ENCODE peak calls at places on chromosomes 5 and 9, in six cellular contexts. One of them, this sample, is unnamed.

GRCh38 chr5:113489299-113489698 is 1.0 kb upstream of the MCC start:
- DNase-seq in IMR-90: peak; percentile 99
- DNase-seq in stomach: no peak
- DNase-seq in lung: peak; percentile 62
- DNase-seq in cardiac muscle cell: peak; percentile 98
- DNase-seq in endothelial cell of umbilical vein: peak; percentile 36
- DNase-seq in this sample: no peak

GRCh38 chr5:14204785-14205321 is 61.7 kb downstream of the TRIO start:
- DNase-seq in IMR-90: peak; percentile 82
- DNase-seq in stomach: peak; percentile 44
- DNase-seq in lung: peak; percentile 50
- DNase-seq in cardiac muscle cell: peak; percentile 91
- DNase-seq in endothelial cell of umbilical vein: peak; percentile 93
- DNase-seq in this sample: no peak

GRCh38 chr5:74261906-74262305 is 378.6 kb downstream of the ENC1 start:
- DNase-seq in IMR-90: peak; percentile 20
- DNase-seq in stomach: no peak
- DNase-seq in lung: no peak
- DNase-seq in cardiac muscle cell: no peak
- DNase-seq in endothelial cell of umbilical vein: no peak
- DNase-seq in this sample: peak; percentile 40

GRCh38 chr5:54135042-54135441 is 175.3 kb downstream of the ARL15 start:
- DNase-seq in IMR-90: peak; percentile 48
- DNase-seq in stomach: no peak
- DNase-seq in lung: no peak
- DNase-seq in cardiac muscle cell: peak; percentile 43
- DNase-seq in endothelial cell of umbilical vein: no peak
- DNase-seq in this sample: no peak

GRCh38 chr5:150764530-150764929 is 5.7 kb upstream of the DCTN4 start:
- DNase-seq in IMR-90: no peak
- DNase-seq in stomach: no peak
- DNase-seq in lung: no peak
- DNase-seq in cardiac muscle cell: no peak
- DNase-seq in endothelial cell of umbilical vein: no peak
- DNase-seq in this sample: no peak

GRCh38 chr9:21682981-21683380 is 119.5 kb upstream of the MTAP start:
- DNase-seq in IMR-90: peak; percentile 49
- DNase-seq in stomach: no peak
- DNase-seq in lung: no peak
- DNase-seq in cardiac muscle cell: peak; percentile 41
- DNase-seq in endothelial cell of umbilical vein: peak; percentile 51
- DNase-seq in this sample: no peak

GRCh38 chr5:88021141-88021540 is 247.5 kb downstream of the TMEM161B start:
- DNase-seq in IMR-90: no peak
- DNase-seq in stomach: no peak
- DNase-seq in lung: no peak
- DNase-seq in cardiac muscle cell: no peak
- DNase-seq in endothelial cell of umbilical vein: no peak
- DNase-seq in this sample: no peak

GRCh38 chr5:91219141-91219802 is 163.8 kb downstream of the ARRDC3 start:
- DNase-seq in IMR-90: peak; percentile 85
- DNase-seq in stomach: peak; percentile 48
- DNase-seq in lung: peak; percentile 64
- DNase-seq in cardiac muscle cell: peak; percentile 94
- DNase-seq in endothelial cell of umbilical vein: no peak
- DNase-seq in this sample: no peak

GRCh38 chr9:136239963-136240330 is 5.7 kb downstream of the QSOX2 start:
- DNase-seq in IMR-90: no peak
- DNase-seq in stomach: no peak
- DNase-seq in lung: no peak
- DNase-seq in cardiac muscle cell: no peak
- DNase-seq in endothelial cell of umbilical vein: no peak
- DNase-seq in this sample: no peak

GRCh38 chr5:181200816-181201215 is 4.2 kb downstream of the TRIM7 start:
- DNase-seq in IMR-90: no peak
- DNase-seq in stomach: no peak
- DNase-seq in lung: no peak
- DNase-seq in cardiac muscle cell: no peak
- DNase-seq in endothelial cell of umbilical vein: no peak
- DNase-seq in this sample: no peak

GRCh38 chr9:22342489-22343217 is 104.0 kb upstream of the DMRTA1 start:
- DNase-seq in IMR-90: peak; percentile 20
- DNase-seq in stomach: no peak
- DNase-seq in lung: no peak
- DNase-seq in cardiac muscle cell: peak; percentile 6
- DNase-seq in endothelial cell of umbilical vein: peak; percentile 4
- DNase-seq in this sample: no peak

GRCh38 chr5:40680741-40681350 is 1.1 kb downstream of the PTGER4 start:
- DNase-seq in IMR-90: no peak
- DNase-seq in stomach: no peak
- DNase-seq in lung: peak; percentile 32
- DNase-seq in cardiac muscle cell: no peak
- DNase-seq in endothelial cell of umbilical vein: peak; percentile 66
- DNase-seq in this sample: peak; percentile 72

DNA sequence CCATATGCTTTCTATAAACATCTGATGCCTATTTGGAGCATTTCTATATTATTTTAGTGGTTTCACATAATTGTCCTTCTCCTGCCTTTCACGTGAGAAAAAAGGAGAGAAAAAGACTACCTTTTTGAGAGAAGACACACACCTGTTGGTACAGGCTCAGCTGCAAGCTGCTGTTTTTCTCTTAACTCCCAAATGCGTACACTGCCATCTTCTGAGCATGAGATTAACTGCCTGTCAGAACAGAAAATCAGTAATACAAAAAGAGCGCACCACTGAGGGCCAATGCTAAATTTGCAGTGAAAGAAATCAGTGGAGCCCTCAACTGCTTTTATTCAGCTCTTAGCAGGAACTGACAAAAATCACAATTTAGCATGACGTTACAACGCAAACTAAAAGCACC is 54.9 kb downstream of the WDR41 start:
- DNase-seq in IMR-90: no peak
- DNase-seq in stomach: no peak
- DNase-seq in lung: no peak
- DNase-seq in cardiac muscle cell: peak; percentile 12
- DNase-seq in endothelial cell of umbilical vein: no peak
- DNase-seq in this sample: no peak
- TF ChIP-seq CTCF in IMR-90: no peak
- TF ChIP-seq CTCF in stomach: no peak
- TF ChIP-seq CTCF in lung: no peak
- TF ChIP-seq CTCF in cardiac muscle cell: no peak
- TF ChIP-seq CTCF in endothelial cell of umbilical vein: no peak
- TF ChIP-seq CTCF in this sample: no peak

GRCh38 chr9:87039809-87040392 is 92.6 kb upstream of the GAS1 start:
- DNase-seq in IMR-90: peak; percentile 78
- DNase-seq in stomach: no peak
- DNase-seq in lung: no peak
- DNase-seq in cardiac muscle cell: peak; percentile 44
- DNase-seq in endothelial cell of umbilical vein: no peak
- DNase-seq in this sample: no peak

GRCh38 chr9:87035868-87036267 is 88.6 kb upstream of the GAS1 start:
- DNase-seq in IMR-90: no peak
- DNase-seq in stomach: no peak
- DNase-seq in lung: no peak
- DNase-seq in cardiac muscle cell: no peak
- DNase-seq in endothelial cell of umbilical vein: no peak
- DNase-seq in this sample: no peak

GRCh38 chr9:87029904-87030303 is 82.6 kb upstream of the GAS1 start:
- DNase-seq in IMR-90: no peak
- DNase-seq in stomach: no peak
- DNase-seq in lung: no peak
- DNase-seq in cardiac muscle cell: no peak
- DNase-seq in endothelial cell of umbilical vein: no peak
- DNase-seq in this sample: no peak

GRCh38 chr9:87036482-87036881 is 89.2 kb upstream of the GAS1 start:
- DNase-seq in IMR-90: no peak
- DNase-seq in stomach: no peak
- DNase-seq in lung: no peak
- DNase-seq in cardiac muscle cell: no peak
- DNase-seq in endothelial cell of umbilical vein: no peak
- DNase-seq in this sample: no peak

GRCh38 chr9:87034891-87035290 is 87.6 kb upstream of the GAS1 start:
- DNase-seq in IMR-90: no peak
- DNase-seq in stomach: no peak
- DNase-seq in lung: no peak
- DNase-seq in cardiac muscle cell: no peak
- DNase-seq in endothelial cell of umbilical vein: no peak
- DNase-seq in this sample: no peak
- H3K27ac ChIP-seq in IMR-90: no peak overlapping the region
- H3K27ac ChIP-seq in stomach: peak overlapping the region; percentile 77
- H3K27ac ChIP-seq in lung: no peak overlapping the region
- H3K27ac ChIP-seq in cardiac muscle cell: no peak overlapping the region
- H3K27ac ChIP-seq in endothelial cell of umbilical vein: no peak overlapping the region
- H3K27ac ChIP-seq in this sample: no peak overlapping the region

GRCh38 chr9:94909250-94909894 is 182.9 kb downstream of the AOPEP start:
- DNase-seq in IMR-90: no peak
- DNase-seq in stomach: no peak
- DNase-seq in lung: peak; percentile 32
- DNase-seq in cardiac muscle cell: no peak
- DNase-seq in endothelial cell of umbilical vein: no peak
- DNase-seq in this sample: no peak

GRCh38 chr9:94909965-94910730 is 183.6 kb downstream of the AOPEP start:
- DNase-seq in IMR-90: no peak
- DNase-seq in stomach: no peak
- DNase-seq in lung: peak; percentile 24
- DNase-seq in cardiac muscle cell: no peak
- DNase-seq in endothelial cell of umbilical vein: no peak
- DNase-seq in this sample: no peak

GRCh38 chr9:94907246-94907936 is 180.9 kb downstream of the AOPEP start:
- DNase-seq in IMR-90: no peak
- DNase-seq in stomach: no peak
- DNase-seq in lung: peak; percentile 28
- DNase-seq in cardiac muscle cell: no peak
- DNase-seq in endothelial cell of umbilical vein: peak; percentile 15
- DNase-seq in this sample: no peak

GRCh38 chr9:94908041-94908563 is 181.6 kb downstream of the AOPEP start:
- DNase-seq in IMR-90: peak; percentile 48
- DNase-seq in stomach: no peak
- DNase-seq in lung: peak; percentile 38
- DNase-seq in cardiac muscle cell: no peak
- DNase-seq in endothelial cell of umbilical vein: no peak
- DNase-seq in this sample: no peak

GRCh38 chr9:94908583-94909249 is 182.2 kb downstream of the AOPEP start:
- DNase-seq in IMR-90: no peak
- DNase-seq in stomach: peak; percentile 71
- DNase-seq in lung: peak; percentile 69
- DNase-seq in cardiac muscle cell: no peak
- DNase-seq in endothelial cell of umbilical vein: no peak
- DNase-seq in this sample: no peak
- H3K4me1 ChIP-seq in IMR-90: peaks cover 22% of the 10 kb centered on the region
- H3K4me1 ChIP-seq in stomach: peaks cover 37% of the 10 kb centered on the region
- H3K4me1 ChIP-seq in lung: peaks cover 11% of the 10 kb centered on the region
- H3K4me1 ChIP-seq in cardiac muscle cell: peaks cover 80% of the 10 kb centered on the region
- H3K4me1 ChIP-seq in endothelial cell of umbilical vein: peaks cover 28% of the 10 kb centered on the region
- H3K4me1 ChIP-seq in this sample: peaks cover 9% of the 10 kb centered on the region

GRCh38 chr9:87795178-87795577 is 69.3 kb downstream of the CTSL start:
- DNase-seq in IMR-90: no peak
- DNase-seq in stomach: no peak
- DNase-seq in lung: no peak
- DNase-seq in cardiac muscle cell: no peak
- DNase-seq in endothelial cell of umbilical vein: no peak
- DNase-seq in this sample: no peak

GRCh38 chr9:87787735-87788134 is 61.8 kb downstream of the CTSL start:
- DNase-seq in IMR-90: no peak
- DNase-seq in stomach: no peak
- DNase-seq in lung: no peak
- DNase-seq in cardiac muscle cell: peak; percentile 13
- DNase-seq in endothelial cell of umbilical vein: no peak
- DNase-seq in this sample: no peak

GRCh38 chr9:87793292-87793691 is 67.4 kb downstream of the CTSL start:
- DNase-seq in IMR-90: peak; percentile 87
- DNase-seq in stomach: no peak
- DNase-seq in lung: no peak
- DNase-seq in cardiac muscle cell: peak; percentile 93
- DNase-seq in endothelial cell of umbilical vein: no peak
- DNase-seq in this sample: no peak

GRCh38 chr9:87796232-87796631 is 70.3 kb downstream of the CTSL start:
- DNase-seq in IMR-90: no peak
- DNase-seq in stomach: no peak
- DNase-seq in lung: no peak
- DNase-seq in cardiac muscle cell: no peak
- DNase-seq in endothelial cell of umbilical vein: no peak
- DNase-seq in this sample: no peak

GRCh38 chr9:87792831-87793288 is 66.9 kb downstream of the CTSL start:
- DNase-seq in IMR-90: peak; percentile 43
- DNase-seq in stomach: peak; percentile 40
- DNase-seq in lung: peak; percentile 69
- DNase-seq in cardiac muscle cell: peak; percentile 92
- DNase-seq in endothelial cell of umbilical vein: peak; percentile 56
- DNase-seq in this sample: no peak
- TF ChIP-seq CTCF in IMR-90: no peak
- TF ChIP-seq CTCF in stomach: no peak
- TF ChIP-seq CTCF in lung: no peak
- TF ChIP-seq CTCF in cardiac muscle cell: peak; percentile 38
- TF ChIP-seq CTCF in endothelial cell of umbilical vein: no peak
- TF ChIP-seq CTCF in this sample: no peak

GRCh38 chr5:139787568-139788293 is 7.9 kb upstream of the PSD2 start:
- DNase-seq in IMR-90: peak; percentile 52
- DNase-seq in stomach: peak; percentile 89
- DNase-seq in lung: peak; percentile 85
- DNase-seq in cardiac muscle cell: peak; percentile 80
- DNase-seq in endothelial cell of umbilical vein: peak; percentile 82
- DNase-seq in this sample: peak; percentile 93
- H3K27ac ChIP-seq in IMR-90: no peak overlapping the region
- H3K27ac ChIP-seq in stomach: no peak overlapping the region
- H3K27ac ChIP-seq in lung: no peak overlapping the region
- H3K27ac ChIP-seq in cardiac muscle cell: no peak overlapping the region
- H3K27ac ChIP-seq in endothelial cell of umbilical vein: no peak overlapping the region
- H3K27ac ChIP-seq in this sample: no peak overlapping the region

DNA sequence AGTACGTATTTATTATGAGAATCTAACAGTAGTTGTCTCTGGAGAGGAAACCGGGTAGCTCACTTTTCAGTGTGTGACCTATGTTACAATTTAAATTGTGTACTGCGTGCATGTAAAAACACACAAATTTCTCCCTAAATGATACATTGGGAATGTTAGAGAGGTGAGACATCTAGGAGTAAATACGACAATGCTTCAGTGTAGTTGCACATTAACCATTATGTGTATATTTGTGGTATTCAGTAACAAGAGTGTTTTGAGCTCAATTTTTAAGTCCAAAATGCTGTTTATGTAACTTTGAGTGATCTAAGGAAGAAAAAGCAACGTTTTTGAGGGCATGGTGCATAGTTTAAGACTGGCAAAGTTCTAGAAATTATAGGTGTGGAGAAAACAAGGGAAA is 20.4 kb upstream of the NREP start:
- DNase-seq in IMR-90: no peak
- DNase-seq in stomach: no peak
- DNase-seq in lung: no peak
- DNase-seq in cardiac muscle cell: no peak
- DNase-seq in endothelial cell of umbilical vein: no peak
- DNase-seq in this sample: no peak
- H3K4me1 ChIP-seq in IMR-90: peaks cover 6% of the 10 kb centered on the region
- H3K4me1 ChIP-seq in stomach: peaks cover 6% of the 10 kb centered on the region
- H3K4me1 ChIP-seq in lung: peaks cover 2% of the 10 kb centered on the region
- H3K4me1 ChIP-seq in cardiac muscle cell: peaks cover 12% of the 10 kb centered on the region
- H3K4me1 ChIP-seq in endothelial cell of umbilical vein: peaks cover 8% of the 10 kb centered on the region
- H3K4me1 ChIP-seq in this sample: no peaks in the 10 kb centered on the region

This sample was measured in pancreas.